ENCODE peak calls at places on chromosomes 1 and 21, in eight cellular contexts. U is NCI-H524; T is C1 segment of cervical spinal cord; R is ureter; Y is choroid plexus epithelial cell; N is HTR-8/SVneo; C is activated naive CD4-positive, alpha-beta T cell treated with anti-CD3 and anti-CD28 coated beads, Interleukin-2, amount 10 ng/mL, durations not matched to agents 7 days and 5 days; S is hippocampal formation. K is an unnamed sample.

GRCh38 chr1:156795787-156796186 is 20.9 kb downstream of the SH2D2A start:
- DNase-seq in U (no peak), T (peak), R (no peak), Y (no peak), N (no peak), C (no peak), S (peak), K (no peak)

GRCh38 chr1:216461466-216461865 is 38.2 kb upstream of the USH2A start:
- DNase-seq in U (no peak), T (no peak), R (no peak), Y (peak), N (no peak), C (no peak), S (no peak), K (no peak)

GRCh38 chr1:31479801-31480200 is 66.8 kb downstream of the SERINC2 start:
- DNase-seq in U (no peak), T (no peak), R (no peak), Y (no peak), N (no peak), C (no peak), S (no peak), K (no peak)

GRCh38 chr1:205450448-205450847 is 5.4 kb downstream of the BLACAT1 start:
- DNase-seq in U (no peak), T (no peak), R (no peak), Y (no peak), N (no peak), C (no peak), S (no peak), K (no peak)

GRCh38 chr1:224509881-224510280 is 75.3 kb upstream of the WDR26 start:
- DNase-seq in U (no peak), T (no peak), R (no peak), Y (no peak), N (no peak), C (no peak), S (no peak), K (no peak)

GRCh38 chr1:209455133-209455532 is 128.4 kb upstream of the CAMK1G start:
- DNase-seq in U (no peak), T (no peak), R (no peak), Y (no peak), N (no peak), C (no peak), S (no peak), K (no peak)

GRCh38 chr21:43271452-43272020 is 102.7 kb downstream of the CRYAA start:
- DNase-seq in U (no peak), T (no peak), R (no peak), Y (no peak), N (no peak), C (no peak), S (no peak), K (no peak)

GRCh38 chr1:185499986-185500626 is 183.1 kb upstream of the IVNS1ABP start:
- DNase-seq in U (no peak), T (no peak), R (no peak), Y (peak), N (peak), C (no peak), S (no peak), K (no peak)

GRCh38 chr1:184044603-184045376 is 6.7 kb upstream of the TSEN15 start:
- DNase-seq in U (no peak), T (no peak), R (no peak), Y (no peak), N (no peak), C (no peak), S (no peak), K (no peak)

GRCh38 chr21:39818557-39818956 is 48.7 kb upstream of the PCP4 start:
- DNase-seq in U (no peak), T (no peak), R (no peak), Y (no peak), N (no peak), C (no peak), S (no peak), K (no peak)

GRCh38 chr1:61853545-61853944 is 111.3 kb downstream of the PATJ start:
- DNase-seq in U (peak), T (no peak), R (no peak), Y (peak), N (no peak), C (no peak), S (peak), K (peak)

GRCh38 chr1:154413177-154413576 is 8.0 kb downstream of the IL6R start:
- DNase-seq in U (no peak), T (no peak), R (no peak), Y (no peak), N (no peak), C (no peak), S (no peak), K (no peak)

GRCh38 chr21:44800971-44801467 is 601 bp downstream of the UBE2G2 start:
- DNase-seq in U (peak), T (no peak), R (no peak), Y (peak), N (peak), C (peak), S (no peak), K (peak)

GRCh38 chr1:66271904-66272254 is 262.1 kb upstream of the SGIP1 start:
- DNase-seq in U (no peak), T (peak), R (peak), Y (peak), N (no peak), C (no peak), S (peak), K (peak)

GRCh38 chr1:25608488-25609178 is 8.0 kb upstream of the MAN1C1 start:
- DNase-seq in U (peak), T (peak), R (peak), Y (peak), N (peak), C (peak), S (peak), K (peak)

GRCh38 chr21:31914472-31914871 is 41.7 kb downstream of the HUNK start:
- DNase-seq in U (peak), T (no peak), R (no peak), Y (no peak), N (no peak), C (no peak), S (no peak), K (no peak)

GRCh38 chr1:192609110-192610079 is 26.6 kb upstream of the RGS13 start:
- DNase-seq in U (no peak), T (peak), R (peak), Y (no peak), N (no peak), C (peak), S (no peak), K (peak)

GRCh38 chr1:83761977-83762376 is 237.0 kb downstream of the TTLL7 start:
- DNase-seq in U (no peak), T (no peak), R (no peak), Y (no peak), N (no peak), C (no peak), S (no peak), K (no peak)

GRCh38 chr1:241499910-241500309 is 19.6 kb downstream of the FH start:
- DNase-seq in U (peak), T (no peak), R (no peak), Y (peak), N (peak), C (no peak), S (peak), K (peak)

GRCh38 chr1:67537647-67538018 is 107.4 kb upstream of the SERBP1 start:
- DNase-seq in U (no peak), T (no peak), R (no peak), Y (no peak), N (no peak), C (no peak), S (no peak), K (no peak)

GRCh38 chr1:57188169-57188568 is 222.4 kb upstream of the C8B start:
- DNase-seq in U (no peak), T (no peak), R (no peak), Y (no peak), N (no peak), C (no peak), S (no peak), K (no peak)

GRCh38 chr1:21869620-21870121 is 57.6 kb downstream of the LDLRAD2 start:
- DNase-seq in U (no peak), T (peak), R (peak), Y (peak), N (peak), C (no peak), S (peak), K (peak)

GRCh38 chr21:46008893-46009635 is 27.5 kb downstream of the COL6A1 start:
- DNase-seq in U (no peak), T (no peak), R (no peak), Y (no peak), N (no peak), C (peak), S (no peak), K (no peak)

GRCh38 chr1:79760521-79760920 is 754.0 kb upstream of the ADGRL4 start:
- DNase-seq in U (peak), T (no peak), R (no peak), Y (peak), N (no peak), C (no peak), S (no peak), K (no peak)

GRCh38 chr1:15046487-15047165 is 106.9 kb upstream of the TMEM51 start:
- DNase-seq in U (peak), T (peak), R (peak), Y (peak), N (peak), C (peak), S (peak), K (peak)

GRCh38 chr1:117616356-117616755 is 10.5 kb downstream of the TENT5C start:
- DNase-seq in U (no peak), T (no peak), R (no peak), Y (no peak), N (no peak), C (no peak), S (no peak), K (no peak)